ENCODE peak calls at places on chromosomes 4 and X, in four cellular contexts. H, U, E and P are unnamed samples.

GRCh38 chrX:123924181-123924580 is 37.3 kb upstream of the STAG2 start:
- DNase-seq in H (no peak), U (no peak), E (no peak), P (no peak)

GRCh38 chr4:159983080-159983479 is 880.2 kb downstream of the RAPGEF2 start:
- DNase-seq in H (no peak), E (no peak), U (no peak), P (no peak)

GRCh38 chr4:4914965-4915845 is 55.7 kb downstream of the MSX1 start:
- DNase-seq in U (no peak), E (no peak), H (no peak), P (no peak)

GRCh38 chr4:16157609-16158503 is 68.4 kb downstream of the TAPT1 start:
- DNase-seq in U (peak), E (no peak), H (no peak), P (no peak)

GRCh38 chr4:92172203-92172602 is 131.6 kb upstream of the GRID2 start:
- DNase-seq in U (no peak), H (no peak), E (no peak), P (no peak)

GRCh38 chr4:100493756-100494155 is 24.1 kb downstream of the EMCN start:
- DNase-seq in U (no peak), H (no peak), E (no peak), P (no peak)

GRCh38 chr4:10098770-10099139 is 17.8 kb downstream of the WDR1 start:
- DNase-seq in H (no peak), U (peak), E (no peak), P (no peak)

GRCh38 chr4:137122876-137123275 is 409.4 kb downstream of the PCDH18 start:
- DNase-seq in U (no peak), E (no peak), H (no peak), P (no peak)

GRCh38 chr4:74659576-74660411 is 134.5 kb downstream of the BTC start:
- DNase-seq in U (peak), E (no peak), H (peak), P (no peak)

GRCh38 chr4:1338752-1339414 is 8.1 kb upstream of the UVSSA start:
- DNase-seq in H (no peak), E (no peak), U (no peak), P (no peak)

GRCh38 chrX:40504801-40505605 is 75.8 kb upstream of the ATP6AP2 start:
- DNase-seq in E (no peak), U (peak), H (no peak), P (no peak)
- H3K27ac ChIP-seq in E (no peak), U (no peak), H (no peak), P (no peak)

GRCh38 chrX:154372612-154373022 is 1.8 kb downstream of the FLNA start:
- DNase-seq in E (no peak), H (no peak), U (no peak), P (no peak)
- H3K27ac ChIP-seq in E (no peak), H (no peak), U (peak), P (no peak)

GRCh38 chrX:12360389-12360788 is 222.1 kb downstream of the FRMPD4 start:
- DNase-seq in H (no peak), U (peak), E (no peak), P (no peak)

DNA sequence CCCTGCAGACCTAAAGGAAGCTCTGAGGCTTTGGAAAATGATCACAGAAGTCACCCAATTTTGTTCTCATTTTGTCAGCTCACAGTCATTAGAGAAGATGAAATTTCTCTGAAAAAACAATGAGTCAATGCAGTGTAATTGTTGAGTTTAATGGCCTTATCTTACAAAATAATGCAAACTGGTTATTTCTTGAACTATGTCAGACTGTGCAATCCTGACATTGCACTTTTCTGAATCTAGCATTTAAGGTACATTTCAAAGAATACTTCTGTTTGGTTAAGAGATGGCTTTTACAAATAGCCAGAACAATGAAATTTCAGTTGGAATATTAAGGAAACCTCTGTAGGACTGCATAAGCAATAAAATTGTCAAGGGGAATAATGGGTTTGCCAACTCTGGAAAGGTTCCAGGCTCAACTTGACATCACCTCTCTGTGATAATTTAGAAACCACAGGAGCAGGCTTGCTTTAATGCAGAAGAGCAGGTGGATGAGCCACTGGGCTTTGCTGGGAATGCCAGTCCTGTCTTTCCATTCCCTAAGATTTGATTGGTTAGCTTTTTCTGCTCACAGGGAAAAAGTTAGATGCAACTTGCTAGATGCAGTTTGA is 222.8 kb downstream of the FRMPD4 start:
- DNase-seq in H (no peak), E (no peak), U (peak), P (no peak)
- H3K27ac ChIP-seq in H (no peak), E (no peak), U (no peak), P (no peak)

GRCh38 chr4:93480452-93480851 is 348.1 kb upstream of the ATOH1 start:
- DNase-seq in U (no peak), E (no peak), H (no peak), P (no peak)
- H3K27ac ChIP-seq in U (no peak), E (no peak), H (no peak), P (no peak)

DNA sequence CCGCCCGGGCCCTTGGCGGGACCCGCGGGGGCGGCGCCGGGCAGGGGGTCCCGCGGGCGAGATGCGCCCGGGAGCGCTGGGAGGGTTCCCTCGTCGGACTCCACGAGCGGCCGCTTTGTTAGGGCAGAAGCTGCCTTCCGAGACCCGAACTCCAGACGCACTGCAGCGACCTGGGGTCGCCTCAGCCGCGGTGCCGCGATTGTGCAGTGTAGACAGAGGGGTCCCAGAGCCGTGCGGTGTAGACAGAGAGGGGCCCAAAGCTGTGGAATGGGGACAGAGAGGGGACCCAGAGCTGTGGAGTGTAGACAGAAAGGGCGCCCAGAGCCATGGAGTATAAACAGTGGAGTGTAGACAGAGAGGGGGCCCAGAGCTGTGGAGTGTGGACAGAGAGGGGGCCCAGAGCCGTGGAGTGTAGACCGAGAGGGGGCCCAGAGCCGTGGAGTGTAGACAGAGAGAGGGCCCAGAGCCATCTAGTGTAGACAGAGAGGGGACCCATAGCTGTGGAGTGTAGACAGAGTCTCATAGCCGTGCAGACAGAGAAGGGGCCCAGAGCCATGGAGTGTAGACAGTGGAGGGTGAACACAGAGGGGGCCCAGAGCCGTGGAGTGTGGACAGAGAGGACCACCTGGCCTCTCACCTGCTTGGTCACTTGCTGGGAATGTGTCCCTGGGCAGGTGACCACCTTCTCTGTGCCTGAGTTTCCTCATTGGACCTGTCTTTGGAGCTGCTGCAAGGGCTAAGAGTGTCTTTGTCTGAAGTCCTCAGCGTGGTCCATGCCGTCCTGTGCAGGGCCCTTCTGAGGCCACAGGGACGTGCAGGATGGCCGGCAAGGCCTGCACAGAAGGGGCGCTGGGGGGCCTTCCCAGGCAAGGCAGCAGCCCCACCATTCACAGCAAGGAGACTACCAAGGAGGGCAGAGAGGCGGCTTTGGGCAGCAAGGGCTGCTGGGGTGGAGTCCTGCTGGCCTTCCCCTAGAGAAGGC is 880 bp downstream of the RGS12 start:
- DNase-seq in U (no peak), E (peak), H (no peak), P (no peak)
- H3K27ac ChIP-seq in U (no peak), E (peak), H (peak), P (peak)

GRCh38 chr4:41657561-41657960 is 91.0 kb downstream of the PHOX2B start:
- DNase-seq in E (no peak), U (no peak), H (no peak), P (no peak)

GRCh38 chr4:41658106-41658505 is 90.4 kb downstream of the PHOX2B start:
- DNase-seq in U (no peak), E (no peak), H (no peak), P (no peak)

GRCh38 chr4:41653523-41653922 is 95.0 kb downstream of the PHOX2B start:
- DNase-seq in U (no peak), H (no peak), E (no peak), P (no peak)

GRCh38 chr4:41655177-41655576 is 93.3 kb downstream of the PHOX2B start:
- DNase-seq in H (no peak), E (no peak), U (no peak), P (no peak)

DNA sequence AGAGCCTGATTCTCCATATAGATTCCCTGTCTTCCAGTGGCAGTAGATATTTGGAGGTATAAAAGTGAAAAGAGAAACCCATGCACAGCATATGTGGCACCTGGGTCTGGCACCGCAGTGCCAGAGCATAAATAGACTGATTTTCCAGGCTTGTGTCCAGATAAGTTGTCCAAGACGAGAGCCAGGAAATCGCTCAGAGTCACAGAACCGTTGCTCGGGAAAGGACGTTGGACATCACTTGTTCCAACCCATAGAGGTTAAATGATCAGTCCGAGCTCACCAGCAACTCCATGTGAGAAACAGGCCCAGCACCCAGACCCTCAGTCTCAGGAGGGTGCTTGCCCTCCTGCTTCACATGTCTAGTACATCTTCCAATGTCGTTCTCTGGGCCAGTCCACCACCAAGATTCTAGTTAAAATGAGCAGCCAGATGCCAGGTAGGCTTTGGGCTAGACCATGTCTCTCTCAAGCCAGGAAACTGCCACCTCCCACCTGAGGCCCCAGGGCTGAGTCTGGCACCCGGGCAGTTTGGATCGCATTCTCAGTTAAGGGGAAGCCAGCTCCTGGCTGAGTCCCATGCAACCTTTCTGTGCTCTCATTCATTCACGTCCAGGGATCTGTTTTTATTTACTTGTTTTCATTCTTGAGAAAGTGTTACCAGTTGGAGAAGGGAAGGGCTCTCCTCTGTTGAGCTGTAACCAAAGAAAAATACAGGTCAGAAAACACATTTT is 91.8 kb downstream of the PHOX2B start:
- DNase-seq in E (no peak), U (no peak), H (no peak), P (peak)
- H3K27ac ChIP-seq in E (no peak), U (no peak), H (no peak), P (peak)

GRCh38 chr4:154583677-154584076 is 6.9 kb downstream of the FGA start:
- DNase-seq in U (no peak), E (no peak), H (no peak), P (no peak)
- H3K27ac ChIP-seq in U (no peak), E (no peak), H (peak), P (no peak)

DNA sequence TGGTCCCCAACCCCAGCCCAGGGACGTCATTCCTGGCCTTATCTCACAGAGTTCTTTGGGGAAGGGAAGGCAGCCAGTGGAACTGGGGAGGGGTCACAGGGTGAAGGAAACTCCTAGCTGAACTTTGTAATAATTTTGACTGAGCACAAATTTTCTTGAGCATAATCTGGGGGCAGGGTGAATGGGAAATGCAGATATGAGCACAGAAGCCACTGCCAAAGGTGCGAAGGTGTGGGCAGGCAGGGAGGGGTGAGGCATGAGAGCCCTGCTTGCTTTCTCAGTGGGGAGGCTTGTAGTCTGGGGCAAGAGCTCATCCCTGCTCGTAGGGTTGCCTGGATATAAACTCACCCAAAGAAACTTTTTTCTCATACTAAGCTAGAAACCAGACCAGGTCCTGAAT is 34.9 kb downstream of the MGAT4D start:
- DNase-seq in H (no peak), U (no peak), E (no peak), P (no peak)
- H3K27ac ChIP-seq in H (no peak), U (no peak), E (no peak), P (no peak)

GRCh38 chr4:62028758-62029157 is 828.6 kb downstream of the ADGRL3 start:
- DNase-seq in U (no peak), H (no peak), E (no peak), P (no peak)

GRCh38 chr4:62018537-62018936 is 818.4 kb downstream of the ADGRL3 start:
- DNase-seq in U (no peak), H (no peak), E (no peak), P (no peak)

DNA sequence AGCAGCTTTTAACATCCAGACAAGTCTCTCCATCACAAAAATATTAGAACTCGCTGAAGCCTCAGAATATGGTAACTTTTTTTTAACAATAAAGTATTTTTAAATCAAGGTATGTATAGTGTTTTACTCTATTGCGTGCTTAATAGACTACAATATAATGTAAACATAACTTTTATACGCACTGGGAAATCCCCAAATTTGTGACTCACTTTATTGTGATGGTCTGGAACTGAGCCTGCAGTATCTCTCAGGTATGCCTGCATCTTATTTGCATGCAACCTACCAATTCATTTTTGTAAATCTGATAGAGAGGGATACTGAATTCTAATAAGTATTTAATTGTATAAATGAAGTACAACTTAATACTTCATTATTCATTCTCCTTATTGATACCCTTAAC is 823.5 kb downstream of the ADGRL3 start:
- DNase-seq in U (no peak), E (no peak), H (no peak), P (no peak)
- H3K27ac ChIP-seq in U (no peak), E (no peak), H (no peak), P (no peak)